ENCODE peak calls at places on chromosome X, in six cellular contexts. N is amygdala; I is T-helper 1 cell; H is OCI-LY7; R is NCI-H1436; Z is stimulated activated CD4-positive, alpha-beta T cell treated with anti-CD3 and anti-CD28 coated beads, Interleukin-2, amount 100 ng/mL, for 4 hours. C is an unnamed sample.
A peak's percentile ranks its signal among the peaks of the same experiment; 100 is the strongest.

GRCh38 chrX:110836982-110837381 is 41.4 kb upstream of the CHRDL1 start:
- DNase-seq in N (no peak), I (no peak), H (no peak), R (no peak), Z (no peak), C (no peak)

GRCh38 chrX:103404225-103405008 is 28.1 kb downstream of the BEX3 start:
- DNase-seq in N (peak; percentile 13), I (no peak), H (peak; percentile 47), R (no peak), Z (peak; percentile 1), C (peak; percentile 55)

GRCh38 chrX:150731795-150732194 is 38.6 kb downstream of the MTMR1 start:
- DNase-seq in N (peak; percentile 3), I (no peak), H (no peak), R (no peak), Z (peak; percentile 26), C (no peak)

GRCh38 chrX:153746359-153746758 is 17.7 kb upstream of the PLXNB3 start:
- DNase-seq in N (no peak), I (no peak), H (no peak), R (no peak), Z (no peak), C (no peak)

GRCh38 chrX:111877681-111878080 is 1.7 kb downstream of the TRPC5OS start:
- DNase-seq in N (no peak), I (no peak), H (no peak), R (no peak), Z (no peak), C (no peak)

GRCh38 chrX:40887476-40887875 is 152.1 kb upstream of the MED14 start:
- DNase-seq in N (no peak), I (no peak), H (no peak), R (no peak), Z (no peak), C (no peak)

GRCh38 chrX:11641368-11641767 is 24.4 kb downstream of the ARHGAP6 start:
- DNase-seq in N (no peak), I (no peak), H (no peak), R (no peak), Z (no peak), C (no peak)

GRCh38 chrX:53732797-53733196 is 46.3 kb upstream of the HUWE1 start:
- DNase-seq in N (no peak), I (no peak), H (no peak), R (no peak), Z (no peak), C (no peak)

GRCh38 chrX:108312938-108313337 is 125.3 kb downstream of the COL4A6 start:
- DNase-seq in N (peak; percentile 3), I (no peak), H (no peak), R (peak; percentile 21), Z (no peak), C (no peak)

GRCh38 chrX:71053217-71053621 is 14.9 kb downstream of the SNX12 start:
- DNase-seq in N (no peak), I (no peak), H (no peak), R (no peak), Z (no peak), C (no peak)

GRCh38 chrX:47648376-47648775 is 2.0 kb downstream of the ELK1 start:
- DNase-seq in N (no peak), I (no peak), H (no peak), R (no peak), Z (no peak), C (no peak)

GRCh38 chrX:15956684-15957083 is 102.1 kb upstream of the AP1S2 start:
- DNase-seq in N (no peak), I (no peak), H (no peak), R (no peak), Z (no peak), C (no peak)

GRCh38 chrX:64908121-64908520 is 68.1 kb downstream of the ZC4H2 start:
- DNase-seq in N (no peak), I (no peak), H (no peak), R (no peak), Z (no peak), C (no peak)

GRCh38 chrX:133258481-133258880 is 40.3 kb upstream of the TFDP3 start:
- DNase-seq in N (no peak), I (no peak), H (no peak), R (no peak), Z (no peak), C (no peak)

GRCh38 chrX:111095974-111096870 is at the start of gene PAK3:
- DNase-seq in N (peak; percentile 47), I (peak; percentile 32), H (no peak), R (peak; percentile 80), Z (no peak), C (peak; percentile 30)

GRCh38 chrX:25029288-25029687 is 13.5 kb upstream of the ARX start:
- DNase-seq in N (no peak), I (no peak), H (no peak), R (no peak), Z (no peak), C (no peak)

GRCh38 chrX:39445336-39445735 is 644.1 kb downstream of the MID1IP1 start:
- DNase-seq in N (no peak), I (no peak), H (peak; percentile 11), R (no peak), Z (no peak), C (peak; percentile 57)

GRCh38 chrX:152926279-152926678 is 28.4 kb downstream of the ZNF185 start:
- DNase-seq in N (peak; percentile 33), I (no peak), H (peak; percentile 70), R (peak; percentile 74), Z (peak; percentile 53), C (peak; percentile 38)

GRCh38 chrX:131987252-131987651 is 35.9 kb upstream of the STK26 start:
- DNase-seq in N (no peak), I (no peak), H (peak; percentile 82), R (no peak), Z (no peak), C (no peak)

GRCh38 chrX:16718824-16719333 is 533 bp upstream of the SYAP1 start:
- DNase-seq in N (no peak), I (no peak), H (no peak), R (no peak), Z (no peak), C (no peak)

GRCh38 chrX:53678667-53679066 is 7.9 kb downstream of the HUWE1 start:
- DNase-seq in N (no peak), I (no peak), H (no peak), R (no peak), Z (no peak), C (no peak)

GRCh38 chrX:17567821-17568220 is 169.5 kb upstream of the SCML1 start:
- DNase-seq in N (no peak), I (no peak), H (no peak), R (no peak), Z (no peak), C (no peak)

GRCh38 chrX:109345866-109346265 is 136.0 kb downstream of the GUCY2F start:
- DNase-seq in N (no peak), I (no peak), H (no peak), R (no peak), Z (no peak), C (no peak)

GRCh38 chrX:135707880-135708279 is 5.6 kb upstream of the CT45A1 start:
- DNase-seq in N (no peak), I (no peak), H (peak; percentile 34), R (no peak), Z (no peak), C (no peak)

GRCh38 chrX:48648299-48648698 is 35.3 kb upstream of the WAS start:
- DNase-seq in N (no peak), I (peak; percentile 19), H (peak; percentile 71), R (peak; percentile 4), Z (peak; percentile 9), C (peak; percentile 25)

GRCh38 chrX:24506082-24506481 is 41.0 kb downstream of the PDK3 start:
- DNase-seq in N (no peak), I (no peak), H (no peak), R (no peak), Z (no peak), C (no peak)

GRCh38 chrX:41118156-41118555 is 32.9 kb downstream of the USP9X start:
- DNase-seq in N (no peak), I (no peak), H (no peak), R (no peak), Z (no peak), C (no peak)

GRCh38 chrX:51568586-51568985 is 50.1 kb downstream of the CENPVL3 start:
- DNase-seq in N (no peak), I (no peak), H (no peak), R (no peak), Z (no peak), C (no peak)

GRCh38 chrX:148499638-148500427 is 584 bp upstream of the AFF2 start:
- DNase-seq in N (no peak), I (no peak), H (no peak), R (no peak), Z (no peak), C (no peak)

GRCh38 chrX:3175659-3176438 is 134.6 kb downstream of the ARSF start:
- DNase-seq in N (no peak), I (no peak), H (no peak), R (no peak), Z (no peak), C (no peak)

GRCh38 chrX:47514553-47515235 is 31.7 kb upstream of the ZNF41 start:
- DNase-seq in N (no peak), I (no peak), H (no peak), R (no peak), Z (no peak), C (no peak)

GRCh38 chrX:130467936-130468335 is 66.1 kb downstream of the RBMX2 start:
- DNase-seq in N (no peak), I (no peak), H (no peak), R (no peak), Z (no peak), C (no peak)

GRCh38 chrX:776529-777230 is 146.1 kb downstream of the SHOX start:
- DNase-seq in N (no peak), I (no peak), H (no peak), R (no peak), Z (no peak), C (no peak)

GRCh38 chrX:134013528-134013927 is 28.1 kb upstream of the GPC3 start:
- DNase-seq in N (no peak), I (no peak), H (no peak), R (peak; percentile 36), Z (no peak), C (no peak)

GRCh38 chrX:9899640-9900075 is 67.5 kb upstream of the CLDN34 start:
- DNase-seq in N (peak; percentile 70), I (no peak), H (no peak), R (no peak), Z (no peak), C (no peak)

GRCh38 chrX:106707771-106708454 is 18.6 kb upstream of the RNF128 start:
- DNase-seq in N (no peak), I (no peak), H (no peak), R (no peak), Z (no peak), C (no peak)

GRCh38 chrX:119605398-119605738 is 856 bp downstream of the NKRF start:
- DNase-seq in N (no peak), I (no peak), H (no peak), R (no peak), Z (no peak), C (peak; percentile 40)